ENCODE peak calls at places on chromosomes 5 and 9, in ten cellular contexts. K is PC-3, F is AG04449, X is breast epithelium, L is left lung, D is foreskin keratinocyte, Y is transverse colon, I is epithelial cell of esophagus, H is K562, C is foreskin fibroblast. S is an unnamed sample.

GRCh38 chr5:141565826-141566575 is 52.8 kb downstream of the DIAPH1 start:
- DNase-seq in F (no peak), I (no peak), H (no peak), X (no peak), C (no peak), D (no peak), Y (no peak), K (peak), L (no peak), S (peak)

GRCh38 chr5:124628721-124629596 is 117.5 kb downstream of the ZNF608 start:
- DNase-seq in L (peak), I (peak), D (peak), X (no peak), F (peak), Y (no peak), C (peak), K (peak), H (peak), S (peak)

GRCh38 chr5:75574791-75575190 is 36.5 kb upstream of the ANKDD1B start:
- DNase-seq in F (no peak), C (no peak), L (no peak), D (no peak), Y (no peak), I (no peak), H (no peak), X (no peak), K (no peak), S (no peak)

GRCh38 chr9:18075253-18075977 is 398.5 kb upstream of the ADAMTSL1 start:
- DNase-seq in X (no peak), L (no peak), I (no peak), K (no peak), H (no peak), C (no peak), Y (peak), F (no peak), D (no peak), S (no peak)

GRCh38 chr9:81472701-81473100 is 216.6 kb downstream of the TLE1 start:
- DNase-seq in F (no peak), K (no peak), L (no peak), X (no peak), D (no peak), C (no peak), Y (no peak), H (no peak), I (no peak), S (no peak)

GRCh38 chr5:131563434-131564228 is 71.4 kb downstream of the RAPGEF6 start:
- DNase-seq in X (no peak), D (no peak), Y (no peak), F (no peak), L (no peak), I (no peak), K (no peak), C (no peak), H (peak), S (no peak)

GRCh38 chr9:123049589-123050222 is 16.2 kb downstream of the GPR21 start:
- DNase-seq in K (no peak), D (no peak), L (no peak), H (no peak), C (peak), Y (peak), F (no peak), X (no peak), I (no peak), S (peak)

GRCh38 chr5:145554399-145554798 is 280.7 kb downstream of the PRELID2 start:
- DNase-seq in H (no peak), K (peak), Y (no peak), F (peak), L (no peak), X (no peak), C (peak), I (peak), D (peak), S (peak)

GRCh38 chr5:102858808-102859207 is 103.7 kb downstream of the PAM start:
- DNase-seq in D (peak), I (peak), K (peak), L (no peak), C (peak), H (no peak), X (no peak), F (no peak), Y (no peak), S (peak)

GRCh38 chr9:98484218-98484617 is 224.5 kb downstream of the GABBR2 start:
- DNase-seq in F (no peak), D (no peak), Y (no peak), L (no peak), X (no peak), C (peak), H (no peak), I (no peak), K (no peak), S (peak)

DNA sequence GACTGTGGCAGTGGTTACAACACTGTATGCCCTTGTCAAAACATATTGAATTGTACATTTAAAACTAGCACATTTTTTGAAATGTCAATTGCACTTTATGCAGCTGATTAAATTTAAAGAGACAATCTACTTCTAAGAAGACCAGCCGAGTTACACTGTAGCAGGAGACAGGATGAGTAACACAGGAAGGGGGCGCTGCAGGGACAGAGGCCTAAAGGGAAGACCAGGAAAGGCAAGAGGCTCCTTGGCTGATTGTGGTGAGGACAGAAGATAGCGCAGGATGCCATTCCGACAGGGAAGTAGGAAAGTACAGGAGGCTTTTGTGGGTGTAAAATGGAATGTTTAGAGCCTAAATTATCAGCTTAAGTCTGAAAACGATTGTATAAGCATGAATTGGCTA is 28.2 kb upstream of the PPP2R2B start:
- DNase-seq in X (no peak), H (peak), C (no peak), Y (no peak), I (peak), L (no peak), K (no peak), F (no peak), D (no peak), S (no peak)
- TF ChIP-seq CTCF in X (no peak), H (no peak), C (no peak), Y (no peak), I (no peak), L (no peak), K (peak), F (no peak), D (peak), S (no peak)

DNA sequence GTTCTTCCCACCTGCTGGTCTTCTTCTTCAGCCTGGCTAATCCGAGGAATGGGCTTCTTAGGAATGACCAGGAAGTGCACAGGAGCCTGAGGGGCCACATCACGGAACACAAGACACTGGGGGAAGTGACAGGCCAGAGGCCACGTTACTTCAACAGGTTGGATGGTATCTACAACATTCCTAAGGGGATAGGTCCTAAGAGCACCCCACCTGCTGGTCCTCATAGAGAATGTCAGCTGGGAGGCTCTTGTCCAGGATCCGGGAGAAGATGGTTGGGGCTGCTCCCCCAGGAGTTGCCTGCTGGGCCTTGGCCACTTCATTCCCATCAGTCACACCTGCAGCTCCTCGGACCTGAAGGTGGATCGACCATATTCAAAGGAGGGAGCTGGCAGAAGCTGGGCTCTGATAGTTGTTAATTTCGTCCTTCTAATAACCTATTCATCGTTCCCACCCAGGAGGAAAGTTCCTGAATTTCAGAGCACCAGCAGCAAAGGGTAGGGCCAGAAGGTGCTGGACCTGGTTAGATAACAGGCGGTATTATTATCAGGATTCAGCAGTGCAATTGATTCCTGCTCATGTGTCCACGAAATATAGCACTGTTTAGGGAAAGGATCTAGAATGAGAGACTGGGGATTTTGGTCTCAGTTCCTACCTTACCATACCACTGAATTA is 1.3 kb downstream of the HINT2 start:
- DNase-seq in H (peak), C (no peak), L (no peak), K (peak), D (no peak), F (no peak), X (no peak), I (peak), Y (no peak), S (no peak)
- TF ChIP-seq CTCF in H (peak), C (peak), L (no peak), K (peak), D (peak), F (peak), X (no peak), I (peak), Y (no peak), S (peak)

DNA sequence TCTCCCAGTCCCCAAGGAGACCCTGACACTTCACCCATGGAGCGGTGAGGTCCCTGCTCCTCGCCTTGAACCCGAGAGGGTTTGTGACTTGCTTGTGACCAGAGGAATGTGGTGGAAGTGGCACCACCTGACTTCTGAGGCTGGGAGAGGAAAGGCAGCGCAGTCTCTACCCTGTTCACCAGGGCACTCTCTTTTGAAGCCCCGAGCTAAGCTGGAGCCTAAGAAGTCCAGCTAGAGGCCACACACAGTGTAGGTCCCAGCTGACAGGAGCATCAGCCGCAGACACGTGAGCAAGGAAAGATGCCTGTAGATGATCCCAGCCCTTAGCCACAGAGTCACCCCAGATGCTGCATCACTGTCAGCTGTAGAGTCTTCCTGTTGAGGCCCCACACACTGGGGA is 1.7 kb upstream of the ANGPTL2 start:
- DNase-seq in C (no peak), D (no peak), F (no peak), K (no peak), I (no peak), Y (no peak), X (no peak), H (no peak), L (no peak), S (no peak)
- TF ChIP-seq CTCF in C (no peak), D (no peak), F (no peak), K (no peak), I (no peak), Y (no peak), X (no peak), H (no peak), L (no peak), S (no peak)

DNA sequence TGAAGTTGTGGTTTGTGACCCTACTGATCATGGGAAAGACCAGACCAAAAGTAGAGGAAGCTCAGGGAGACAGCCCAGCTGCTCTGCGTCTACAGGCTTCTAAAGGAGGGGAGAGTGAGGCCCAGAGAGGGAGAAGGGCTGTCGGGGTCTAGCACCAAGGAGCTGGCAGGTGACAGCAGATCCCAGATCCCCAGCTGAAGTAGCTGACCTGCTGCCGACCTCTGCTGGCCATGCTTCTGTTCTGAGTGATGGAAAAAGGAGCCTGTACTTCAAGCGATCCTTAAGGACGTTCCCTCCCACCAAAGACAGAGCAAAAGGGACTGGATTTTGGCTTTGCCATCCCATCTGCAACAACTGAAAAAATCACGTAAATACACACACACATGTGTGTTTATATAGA is 22.7 kb upstream of the QSOX2 start:
- DNase-seq in X (no peak), H (peak), L (no peak), K (no peak), Y (no peak), F (no peak), C (no peak), D (no peak), I (no peak), S (no peak)
- TF ChIP-seq CTCF in X (no peak), H (peak), L (no peak), K (no peak), Y (no peak), F (no peak), C (no peak), D (no peak), I (no peak), S (no peak)

DNA sequence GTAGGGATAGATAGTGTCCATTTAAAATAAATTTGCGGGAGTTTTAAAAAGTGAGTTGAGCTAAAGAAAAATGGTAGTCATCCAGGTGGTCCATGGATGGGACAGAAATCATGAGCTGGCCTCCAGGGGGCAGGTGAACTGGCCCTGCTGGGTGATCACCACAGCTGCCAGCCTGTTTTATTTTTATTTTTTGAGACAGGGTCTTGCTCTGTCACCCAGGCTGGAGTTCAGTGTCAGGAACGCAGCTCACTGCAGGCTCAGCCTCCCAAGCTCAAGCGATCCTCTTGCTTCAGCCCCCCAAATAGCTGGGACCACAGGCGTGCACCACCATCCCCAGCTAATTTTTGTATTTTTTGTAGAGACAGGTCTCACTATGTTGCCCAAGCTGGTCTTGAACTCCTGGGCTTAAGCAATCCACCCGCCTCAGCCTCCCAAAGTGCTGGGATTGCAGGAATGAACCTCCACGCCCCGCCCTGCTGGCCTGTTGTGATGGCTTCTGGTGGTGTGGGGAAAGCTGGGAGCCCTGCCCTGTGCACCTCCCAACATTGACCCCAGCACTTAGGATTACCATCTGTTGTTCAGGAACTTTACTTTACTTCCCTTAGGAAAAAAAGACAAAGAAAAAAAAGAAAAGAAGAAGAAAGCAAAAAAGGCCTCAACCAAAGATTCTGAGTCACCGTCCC is 14.8 kb downstream of the CD74 start:
- DNase-seq in C (no peak), I (no peak), L (no peak), X (no peak), Y (no peak), H (no peak), D (no peak), F (no peak), K (no peak), S (no peak)
- TF ChIP-seq CTCF in C (peak), I (no peak), L (no peak), X (no peak), Y (no peak), H (no peak), D (no peak), F (no peak), K (no peak), S (peak)

DNA sequence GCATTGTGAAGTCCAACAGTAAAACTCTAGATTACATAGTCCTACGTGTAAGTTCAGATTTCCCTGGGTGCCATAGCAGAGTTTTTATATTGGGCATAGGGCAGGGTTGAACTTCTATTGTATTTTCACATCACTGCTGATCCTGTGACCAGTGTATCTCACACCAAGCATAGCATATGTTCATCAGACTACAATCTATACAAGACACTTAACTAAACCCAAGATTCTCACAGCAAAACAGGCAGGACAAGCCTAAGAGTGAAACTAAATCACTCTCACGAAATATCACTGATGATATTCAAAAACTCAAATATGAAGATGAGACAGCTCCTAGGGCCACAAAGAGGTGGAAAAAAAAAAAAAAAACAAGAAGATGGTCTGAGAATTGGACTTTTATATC is 3.2 kb upstream of the PPP1R2B start:
- DNase-seq in I (no peak), Y (no peak), F (no peak), X (no peak), L (no peak), C (no peak), K (no peak), H (no peak), D (no peak), S (no peak)
- TF ChIP-seq CTCF in I (no peak), Y (no peak), F (no peak), X (no peak), L (no peak), C (no peak), K (no peak), H (no peak), D (no peak), S (no peak)

GRCh38 chr9:124684140-124684539 is 87.0 kb downstream of the NR6A1 start:
- DNase-seq in H (no peak), Y (no peak), I (no peak), L (no peak), C (no peak), D (no peak), F (no peak), K (no peak), X (no peak), S (no peak)
- TF ChIP-seq CTCF in H (no peak), Y (no peak), I (no peak), L (no peak), C (no peak), D (no peak), F (no peak), K (no peak), X (no peak), S (no peak)

GRCh38 chr9:116860509-116861120 is 173.5 kb downstream of the TRIM32 start:
- DNase-seq in D (peak), Y (peak), X (peak), C (peak), H (peak), I (peak), F (peak), K (peak), L (no peak), S (peak)
- TF ChIP-seq CTCF in D (peak), Y (peak), X (peak), C (peak), H (peak), I (peak), F (peak), K (peak), L (peak), S (peak)

S was measured in HFFc6.